ENCODE peak calls at places on chromosomes 13 and 19, in six cellular contexts. V, E, X, C, D and T are unnamed samples. For H3K27me3, the result is how much of the 10 kb centered on the place peaks cover.

GRCh38 chr19:42494321-42494720 is 34.0 kb downstream of the CEACAM1 start:
- DNase-seq in X (no peak), V (no peak), C (no peak), D (no peak), E (no peak), T (no peak)

GRCh38 chr13:113836917-113837553 is 26.8 kb downstream of the GAS6 start:
- DNase-seq in E (no peak), D (no peak), X (no peak), V (no peak), C (no peak), T (no peak)

GRCh38 chr19:49435670-49436069 is 5.7 kb downstream of the SLC17A7 start:
- DNase-seq in D (no peak), C (no peak), V (no peak), E (no peak), X (no peak), T (no peak)

GRCh38 chr19:34313188-34313587 is 51.8 kb upstream of the GPI start:
- DNase-seq in E (no peak), V (no peak), X (no peak), D (no peak), C (no peak), T (no peak)

GRCh38 chr13:40220299-40220935 is 446.0 kb downstream of the FOXO1 start:
- DNase-seq in X (no peak), V (no peak), D (no peak), E (no peak), C (no peak), T (no peak)

GRCh38 chr13:30526612-30527217 is 61.0 kb upstream of the HMGB1 start:
- DNase-seq in X (no peak), C (peak), V (peak), D (no peak), E (no peak), T (no peak)

GRCh38 chr13:44969858-44970484 is 19.3 kb downstream of the NUFIP1 start:
- DNase-seq in X (peak), C (no peak), D (no peak), E (no peak), V (peak), T (no peak)

GRCh38 chr19:16263115-16263839 is 61.3 kb upstream of the KLF2 start:
- DNase-seq in D (no peak), V (no peak), C (no peak), X (no peak), E (no peak), T (peak)

GRCh38 chr13:77833331-77833863 is 85.2 kb downstream of the EDNRB start:
- DNase-seq in X (no peak), V (no peak), E (no peak), C (no peak), D (no peak), T (no peak)

GRCh38 chr13:50068508-50068907 is 53.3 kb downstream of the KCNRG start:
- DNase-seq in C (no peak), V (no peak), X (no peak), D (no peak), E (no peak), T (no peak)

DNA sequence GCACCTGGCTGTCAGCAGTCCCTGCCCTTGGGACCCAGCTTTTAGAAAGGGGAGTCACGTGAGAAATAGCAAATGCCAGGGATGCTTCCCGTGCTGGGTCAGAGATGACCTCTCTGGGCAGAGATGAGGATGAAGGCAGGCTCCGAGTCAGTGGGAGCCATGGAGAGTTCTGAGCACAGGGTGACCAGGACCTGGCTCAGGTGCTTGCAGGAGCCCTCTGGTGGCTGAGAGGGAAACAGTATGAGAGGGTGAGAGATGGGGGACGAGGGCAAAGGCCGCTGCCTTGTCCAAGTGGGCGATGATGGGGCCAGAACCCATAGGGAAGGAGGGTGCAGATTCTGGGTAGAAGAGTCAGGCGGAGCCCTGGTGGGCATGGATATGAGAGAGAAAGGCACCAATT is 15.8 kb downstream of the TMED1 start:
- DNase-seq in X (peak), V (peak), E (no peak), C (no peak), D (no peak), T (no peak)
- TF ChIP-seq POLR2AphosphoS5 in X (no peak), V (no peak), E (no peak), C (no peak), D (no peak), T (no peak)

GRCh38 chr13:20366056-20366455 is 133.9 kb upstream of the GJB6 start:
- DNase-seq in D (no peak), C (no peak), E (no peak), X (no peak), V (no peak), T (no peak)

GRCh38 chr13:20360835-20361412 is 128.8 kb upstream of the GJB6 start:
- DNase-seq in C (no peak), V (no peak), X (no peak), D (no peak), E (no peak), T (no peak)

GRCh38 chr13:20362642-20363041 is 130.5 kb upstream of the GJB6 start:
- DNase-seq in E (no peak), X (no peak), D (no peak), V (no peak), C (no peak), T (no peak)

GRCh38 chr13:20363162-20363561 is 131.0 kb upstream of the GJB6 start:
- DNase-seq in E (no peak), V (no peak), X (no peak), D (no peak), C (no peak), T (no peak)

DNA sequence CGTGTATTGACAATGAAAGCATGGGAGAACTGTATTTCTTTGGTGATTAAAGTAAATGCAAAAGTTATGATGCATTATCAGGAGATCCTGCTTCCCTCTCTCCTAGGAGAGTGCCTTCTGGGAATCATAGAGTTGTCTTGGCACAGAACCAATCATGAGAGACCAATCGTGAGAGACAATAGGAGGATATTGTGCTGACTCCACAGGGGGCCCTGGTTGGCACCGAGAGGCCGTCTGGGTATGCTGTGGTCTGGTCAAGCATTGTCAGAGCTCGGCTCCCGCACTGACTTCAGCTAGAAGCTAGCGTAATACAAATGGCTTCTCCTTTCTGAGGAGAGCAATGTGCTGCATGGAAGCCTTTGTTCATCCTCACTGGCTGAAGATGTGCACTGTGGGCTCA is 131.5 kb upstream of the GJB6 start:
- DNase-seq in X (no peak), V (no peak), C (no peak), E (no peak), D (no peak), T (no peak)
- H3K27me3 ChIP-seq in X (under half), V (half or more), C (under half), E (under half), D (under half), T (under half)

GRCh38 chr13:38452656-38453055 is 103.0 kb downstream of the UFM1 start:
- DNase-seq in D (no peak), X (no peak), E (no peak), C (no peak), V (no peak), T (no peak)
- TF ChIP-seq POLR2AphosphoS5 in D (no peak), X (no peak), E (no peak), C (no peak), V (no peak), T (no peak)

GRCh38 chr13:99898421-99898820 is 73.1 kb downstream of the ZIC5 start:
- DNase-seq in V (no peak), C (no peak), E (no peak), X (no peak), D (no peak), T (no peak)
- H3K27me3 ChIP-seq in V (half or more), C (under half), E (under half), X (under half), D (under half), T (half or more)

DNA sequence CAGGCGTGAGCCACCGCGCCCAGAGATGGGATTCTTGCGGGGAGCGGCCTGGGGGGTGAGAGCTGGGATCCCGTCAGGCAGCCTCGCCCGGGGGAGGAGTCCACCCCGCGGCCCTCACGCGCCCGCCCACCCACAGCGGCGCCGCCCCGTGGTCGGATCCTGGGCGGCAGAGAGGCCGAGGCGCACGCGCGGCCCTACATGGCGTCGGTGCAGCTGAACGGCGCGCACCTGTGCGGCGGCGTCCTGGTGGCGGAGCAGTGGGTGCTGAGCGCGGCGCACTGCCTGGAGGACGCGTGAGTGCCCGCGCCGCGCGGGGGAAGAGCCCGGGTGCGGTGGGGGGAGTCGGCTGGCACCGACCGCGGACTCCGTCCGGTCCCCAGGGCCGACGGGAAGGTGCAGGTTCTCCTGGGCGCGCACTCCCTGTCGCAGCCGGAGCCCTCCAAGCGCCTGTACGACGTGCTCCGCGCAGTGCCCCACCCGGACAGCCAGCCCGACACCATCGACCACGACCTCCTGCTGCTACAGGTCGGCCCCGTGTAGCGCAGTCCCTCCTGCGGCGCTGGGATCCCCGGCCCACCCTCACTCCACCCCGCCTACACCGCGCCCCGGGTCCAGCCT is 1.1 kb downstream of the CFD start:
- DNase-seq in V (peak), C (no peak), E (no peak), X (peak), D (no peak), T (peak)
- TF ChIP-seq POLR2AphosphoS5 in V (peak), C (no peak), E (no peak), X (peak), D (peak), T (peak)

GRCh38 chr13:20230913-20231838 is 943 bp downstream of the GJB6 start:
- DNase-seq in D (no peak), E (no peak), V (peak), X (no peak), C (peak), T (no peak)
- H3K27me3 ChIP-seq in D (under half), E (under half), V (half or more), X (under half), C (under half), T (under half)

GRCh38 chr19:45640849-45641273 is 1.7 kb upstream of the EML2 start:
- DNase-seq in C (no peak), V (peak), E (no peak), X (peak), D (no peak), T (peak)

GRCh38 chr19:45638930-45639729 is at the start of gene EML2:
- DNase-seq in D (peak), X (peak), E (no peak), V (peak), C (peak), T (peak)

GRCh38 chr19:45643927-45644771 is 5.0 kb upstream of the EML2 start:
- DNase-seq in D (no peak), E (no peak), X (no peak), C (no peak), V (no peak), T (no peak)

GRCh38 chr19:45643024-45643926 is 4.1 kb upstream of the EML2 start:
- DNase-seq in X (peak), D (peak), C (peak), E (peak), V (peak), T (peak)

DNA sequence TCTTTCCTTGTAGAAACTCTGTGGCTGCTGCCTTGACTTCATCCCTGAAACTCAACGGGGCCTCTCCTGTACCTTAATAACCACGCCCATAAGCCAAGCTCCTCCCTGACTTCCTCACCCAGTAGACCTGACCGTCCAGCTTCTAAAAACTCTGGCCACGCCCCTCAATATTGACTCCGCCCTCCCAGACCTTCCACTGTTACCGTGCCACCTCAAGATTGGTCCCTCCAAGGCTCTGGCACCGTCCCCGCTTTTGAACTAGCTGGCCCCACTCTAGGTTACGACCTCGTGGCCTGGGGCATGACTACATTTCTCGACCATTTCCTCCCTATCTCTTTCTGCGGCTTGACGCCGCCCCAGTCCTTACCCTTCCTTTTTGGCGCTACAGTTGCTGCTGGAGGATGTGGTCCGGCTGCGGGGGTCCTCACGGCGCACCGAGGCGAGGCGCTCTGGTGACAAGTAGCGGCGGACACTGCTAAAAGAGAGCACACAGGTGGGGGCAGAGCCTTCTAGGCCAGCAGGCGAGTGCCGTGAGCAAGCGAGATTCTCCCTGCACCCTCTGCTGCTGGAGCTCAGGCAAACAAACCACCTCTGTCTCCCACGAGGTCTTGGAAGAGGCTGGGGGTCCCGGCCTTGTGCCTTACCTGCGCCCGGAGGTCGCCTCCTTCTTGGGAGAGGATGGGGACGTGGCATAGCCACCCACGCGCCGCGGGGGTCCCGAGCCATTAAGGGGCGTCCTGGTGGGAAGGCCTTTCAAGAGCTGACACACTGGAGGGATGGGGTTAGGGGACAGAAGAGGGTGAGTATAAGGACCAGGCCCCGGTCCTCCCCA is 2.3 kb upstream of the EML2 start:
- DNase-seq in D (peak), E (peak), V (peak), X (peak), C (peak), T (peak)
- TF ChIP-seq POLR2AphosphoS5 in D (no peak), E (no peak), V (peak), X (peak), C (no peak), T (peak)

DNA sequence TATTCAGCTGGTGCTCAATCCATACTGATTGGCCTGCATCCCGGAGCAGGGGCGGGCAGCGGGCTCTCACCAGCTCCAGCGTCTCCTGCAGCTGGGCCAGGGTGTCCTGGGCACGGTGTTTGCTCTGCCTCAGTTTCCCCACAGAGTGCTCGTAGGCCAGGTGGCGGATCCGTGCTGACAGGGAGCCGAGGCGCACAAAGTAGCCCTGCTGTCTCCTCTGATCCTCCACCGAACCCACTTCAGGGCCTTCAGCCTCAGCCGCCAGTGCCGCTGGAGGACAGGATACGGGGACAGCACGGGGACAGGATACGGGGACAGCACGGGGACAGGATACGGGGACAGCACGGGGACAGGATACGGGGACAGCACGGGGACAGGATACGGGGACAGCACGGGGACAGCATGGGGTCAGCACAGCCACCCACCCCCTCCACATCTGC is 7.3 kb upstream of the PLIN4 start:
- DNase-seq in X (no peak), V (no peak), E (no peak), D (no peak), C (no peak), T (no peak)
- H3K27me3 ChIP-seq in X (under half), V (under half), E (under half), D (under half), C (under half), T (under half)

GRCh38 chr13:42485272-42485671 is 88.7 kb upstream of the TNFSF11 start:
- DNase-seq in V (no peak), C (no peak), E (no peak), D (no peak), X (no peak), T (no peak)

GRCh38 chr13:42487221-42487620 is 86.7 kb upstream of the TNFSF11 start:
- DNase-seq in V (no peak), E (no peak), X (no peak), C (no peak), D (no peak), T (no peak)

GRCh38 chr13:42484396-42484795 is 89.6 kb upstream of the TNFSF11 start:
- DNase-seq in V (no peak), X (no peak), C (no peak), E (no peak), D (no peak), T (no peak)

GRCh38 chr13:42490676-42491075 is 83.3 kb upstream of the TNFSF11 start:
- DNase-seq in C (no peak), D (no peak), X (no peak), E (no peak), V (no peak), T (no peak)

DNA sequence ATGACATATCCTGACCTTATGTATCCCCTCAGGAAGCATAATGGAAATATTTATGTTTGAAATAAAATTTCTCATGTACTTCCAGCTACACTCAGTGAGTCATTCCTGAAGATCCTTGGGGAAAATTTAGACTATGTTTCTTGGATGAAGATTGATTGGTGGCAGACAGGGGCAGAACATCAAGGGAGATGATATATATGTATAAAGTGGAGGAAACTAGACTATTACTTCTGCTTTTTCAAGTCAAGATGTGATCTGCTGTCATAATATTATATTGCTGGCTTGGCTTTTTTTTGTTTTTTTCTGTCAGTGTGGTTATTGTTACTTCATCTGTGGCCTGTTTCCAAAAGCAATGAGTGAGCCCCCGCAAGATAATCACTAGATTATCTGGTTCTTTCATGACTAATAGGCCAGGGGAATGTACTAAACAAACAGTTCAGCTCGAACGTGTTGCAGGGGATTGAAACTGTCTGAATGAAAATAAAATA is 87.2 kb upstream of the TNFSF11 start:
- DNase-seq in E (no peak), C (no peak), X (no peak), D (no peak), V (no peak), T (no peak)
- TF ChIP-seq POLR2AphosphoS5 in E (no peak), C (no peak), X (no peak), D (no peak), V (no peak), T (no peak)

DNA sequence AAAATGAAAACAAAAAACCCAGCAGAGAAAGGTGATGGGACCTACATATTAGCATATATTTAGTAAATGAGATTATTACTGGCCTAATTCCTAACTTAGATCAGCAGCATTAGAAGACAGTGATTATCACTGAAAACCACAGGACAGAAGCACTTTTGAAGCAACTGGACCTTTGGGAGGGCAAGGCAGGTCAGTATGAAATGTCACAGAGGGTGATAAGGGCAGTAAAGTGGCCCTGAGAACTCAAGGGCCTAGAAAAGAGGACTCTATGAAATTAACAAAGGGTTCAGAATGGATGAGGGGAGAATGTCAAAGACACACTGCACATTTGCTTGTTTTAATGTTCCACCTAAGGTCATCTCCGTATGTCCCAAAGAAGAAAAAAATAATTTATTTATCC is 148.7 kb downstream of the VWA8 start:
- DNase-seq in X (no peak), V (no peak), E (no peak), D (no peak), C (no peak), T (no peak)
- H3K27me3 ChIP-seq in X (under half), V (under half), E (under half), D (under half), C (under half), T (under half)